ENCODE peak calls at places on chromosomes 1 and 21, in four cellular contexts. O, D, F and C are unnamed samples.

GRCh38 chr1:111602974-111603373 is 16.6 kb upstream of the RAP1A start:
- DNase-seq in F (no peak), O (no peak), D (no peak), C (no peak)

GRCh38 chr21:43884861-43885370 is 19.9 kb downstream of the AGPAT3 start:
- DNase-seq in O (no peak), F (no peak), D (peak), C (peak)

GRCh38 chr1:114540202-114540601 is 29.2 kb upstream of the TRIM33 start:
- DNase-seq in D (no peak), F (no peak), O (no peak), C (no peak)

GRCh38 chr1:77557053-77557452 is 125.4 kb downstream of the ZZZ3 start:
- DNase-seq in D (no peak), F (no peak), O (no peak), C (no peak)

GRCh38 chr1:92804721-92805169 is 19.8 kb upstream of the EVI5 start:
- DNase-seq in D (peak), F (peak), O (no peak), C (peak)

GRCh38 chr1:187842406-187843165 is 1013.8 kb downstream of the PLA2G4A start:
- DNase-seq in O (no peak), D (no peak), F (no peak), C (no peak)

GRCh38 chr1:240092301-240093119 is 827 bp downstream of the FMN2 start:
- DNase-seq in O (no peak), F (no peak), D (no peak), C (no peak)

GRCh38 chr1:40755052-40755451 is 28.5 kb upstream of the KCNQ4 start:
- DNase-seq in F (no peak), O (no peak), D (no peak), C (no peak)

GRCh38 chr1:39379187-39379586 is 112.2 kb upstream of the BMP8A start:
- DNase-seq in F (no peak), O (no peak), D (no peak), C (no peak)

GRCh38 chr1:39381839-39382238 is 109.6 kb upstream of the BMP8A start:
- DNase-seq in F (no peak), O (no peak), D (no peak), C (no peak)

GRCh38 chr1:39380036-39380435 is 111.4 kb upstream of the BMP8A start:
- DNase-seq in D (no peak), F (no peak), O (no peak), C (no peak)

GRCh38 chr1:39376656-39377055 is 114.8 kb upstream of the BMP8A start:
- DNase-seq in F (no peak), D (no peak), O (no peak), C (no peak)

DNA sequence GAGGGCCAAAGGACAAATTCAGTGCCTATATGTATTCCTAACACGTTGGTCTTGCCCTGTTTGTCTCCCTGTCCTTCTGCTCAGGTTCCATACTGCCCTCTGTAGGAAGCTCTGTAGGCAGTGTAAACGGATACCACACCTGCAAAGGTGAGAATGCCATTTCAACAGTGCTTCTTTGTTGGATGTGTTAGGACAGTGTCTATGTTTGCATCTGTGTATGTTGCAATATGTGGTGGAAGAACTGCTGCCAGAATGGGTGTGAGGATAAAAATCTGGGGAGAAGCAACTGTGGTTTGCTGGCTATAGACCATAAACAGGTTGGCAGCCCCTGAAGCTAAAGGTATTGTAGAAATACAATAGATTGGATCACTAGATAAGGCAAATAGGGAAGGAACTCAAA is 113.1 kb upstream of the BMP8A start:
- DNase-seq in D (no peak), O (no peak), F (no peak), C (peak)
- TF ChIP-seq CTCF in D (peak), O (peak), F (no peak), C (peak)

GRCh38 chr1:71677024-71677423 is 596.2 kb upstream of the ZRANB2 start:
- DNase-seq in D (no peak), F (no peak), O (no peak), C (no peak)

GRCh38 chr1:71677541-71677940 is 596.7 kb upstream of the ZRANB2 start:
- DNase-seq in O (no peak), D (no peak), F (no peak), C (no peak)
- H3K27ac ChIP-seq in O (no peak), D (no peak), F (no peak), C (no peak)

DNA sequence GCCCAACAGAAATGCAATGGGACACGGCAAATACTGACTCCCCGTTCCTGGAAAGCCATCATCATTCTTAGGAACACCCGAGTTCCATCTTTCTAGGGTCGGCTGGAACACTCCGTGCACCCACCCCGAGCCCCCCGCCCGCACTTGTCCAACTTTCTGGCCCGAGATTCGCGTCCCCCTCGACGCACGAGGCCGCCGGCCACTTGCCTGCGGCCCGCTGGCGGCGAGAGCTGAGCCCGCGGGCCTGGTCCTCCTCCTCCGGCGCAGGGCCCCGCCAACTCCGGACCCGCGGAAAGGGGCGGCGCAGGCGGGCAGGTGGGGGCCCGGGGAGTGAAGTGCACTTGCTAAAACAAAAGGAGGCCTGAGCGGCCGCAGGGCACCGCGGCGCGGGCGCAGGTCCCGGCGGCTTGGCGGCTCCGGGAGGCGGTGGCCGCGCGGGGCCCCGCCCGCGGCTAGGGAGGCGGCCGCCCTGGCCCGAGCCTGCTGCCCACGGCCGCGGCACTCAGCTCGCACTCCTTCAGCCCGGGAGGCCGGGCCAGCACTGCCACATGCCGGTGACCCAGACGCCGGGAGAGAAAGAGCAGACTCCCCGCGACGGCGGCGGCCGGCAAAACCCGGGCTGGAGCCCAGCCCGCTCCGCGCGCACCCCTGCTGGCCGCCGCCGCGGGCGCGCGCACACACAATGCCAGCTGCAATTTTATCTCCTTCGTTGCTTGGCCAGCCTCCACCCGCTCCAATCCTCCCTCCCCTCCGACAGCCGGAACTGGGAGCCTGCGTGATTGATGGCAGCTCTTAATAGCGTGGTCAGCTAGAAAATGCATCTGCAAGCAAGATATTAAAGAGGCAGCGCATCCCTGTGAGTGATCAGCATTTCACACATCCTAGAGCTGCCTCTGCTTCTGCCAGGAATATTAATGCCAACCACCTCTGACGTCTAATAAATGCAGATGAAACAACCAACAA is 114.3 kb downstream of the RERE start:
- DNase-seq in D (peak), F (peak), O (peak), C (peak)
- TF ChIP-seq CTCF in D (peak), F (no peak), O (peak), C (no peak)

DNA sequence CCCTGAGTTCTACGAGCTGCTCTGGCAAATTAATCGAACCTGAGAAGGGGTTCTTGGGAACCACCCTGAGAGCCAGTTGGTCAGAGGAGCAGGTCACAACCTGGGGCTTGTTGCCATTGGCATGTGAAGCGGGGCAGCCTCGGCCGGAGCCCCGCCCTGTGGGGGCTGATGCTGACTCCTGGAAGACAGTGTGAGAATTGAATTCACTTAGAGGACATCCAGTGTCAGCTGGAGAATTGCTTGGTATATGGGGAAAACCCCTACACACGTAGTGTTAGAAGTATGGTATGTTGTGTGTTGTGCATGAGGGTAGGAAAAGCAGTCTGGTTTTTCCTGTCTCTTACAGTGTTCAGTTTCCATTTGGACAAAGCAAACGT is 11.6 kb downstream of the SLC37A1 start:
- DNase-seq in O (no peak), D (no peak), F (peak), C (no peak)
- H3K27ac ChIP-seq in O (no peak), D (peak), F (peak), C (peak)

DNA sequence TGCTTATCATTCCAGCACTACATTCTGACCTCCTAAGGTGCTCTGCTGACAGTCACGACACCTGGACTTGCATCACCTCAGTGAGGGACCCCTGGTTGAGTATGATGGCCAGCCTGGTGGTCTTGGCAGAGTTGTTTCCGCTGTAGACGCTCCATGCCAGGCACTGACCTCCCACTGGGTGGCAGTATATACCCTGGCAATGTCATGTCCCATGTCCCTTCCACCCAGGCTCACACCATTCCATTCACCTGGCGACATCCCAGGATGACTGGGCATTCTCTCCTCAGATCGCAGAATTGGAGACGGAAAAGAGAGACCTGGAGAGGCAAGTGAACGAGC is 5.0 kb downstream of the DNALI1 start:
- DNase-seq in O (no peak), F (no peak), D (no peak), C (no peak)
- TF ChIP-seq CTCF in O (peak), F (no peak), D (peak), C (peak)

GRCh38 chr1:165885305-165885694 is 57.9 kb downstream of the UCK2 start:
- DNase-seq in F (no peak), D (no peak), O (no peak), C (no peak)

GRCh38 chr1:165882168-165882837 is 54.9 kb downstream of the UCK2 start:
- DNase-seq in D (no peak), F (no peak), O (no peak), C (no peak)

GRCh38 chr1:165883056-165883455 is 55.6 kb downstream of the UCK2 start:
- DNase-seq in D (no peak), F (no peak), O (no peak), C (no peak)

GRCh38 chr1:165884690-165885304 is 57.4 kb downstream of the UCK2 start:
- DNase-seq in D (no peak), F (no peak), O (no peak), C (no peak)

DNA sequence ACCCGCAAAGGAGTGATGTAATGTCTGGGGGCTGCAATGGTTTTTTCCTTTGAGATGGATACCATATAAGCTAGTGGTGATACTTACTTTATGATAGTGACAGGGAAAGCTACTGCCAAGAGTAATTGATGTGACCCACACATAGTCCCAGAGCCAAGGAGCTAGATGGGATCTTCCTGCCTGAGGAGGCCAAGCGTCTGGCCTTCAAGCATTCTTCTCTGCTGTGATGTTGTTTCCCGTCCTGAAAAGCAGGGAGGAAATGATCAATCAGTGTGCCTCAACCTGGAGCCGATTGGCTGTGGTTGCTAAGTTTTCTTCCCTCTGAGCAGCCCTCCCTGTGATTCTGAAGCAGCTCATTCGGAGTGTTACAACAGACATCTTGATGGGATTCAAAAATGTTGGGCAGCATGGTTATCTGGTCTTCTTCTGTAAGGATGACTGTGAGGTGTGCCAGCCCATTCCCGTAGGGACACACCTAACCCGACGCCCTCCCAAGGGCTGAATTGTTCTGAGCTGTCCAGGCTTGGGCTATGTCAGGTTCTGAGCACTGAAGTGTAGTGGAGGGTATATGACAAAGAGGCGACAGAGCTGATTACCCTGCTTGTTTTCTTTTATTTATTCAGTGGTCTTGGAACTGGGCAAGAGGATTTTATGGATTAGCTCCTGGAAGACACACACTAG is 56.7 kb downstream of the UCK2 start:
- DNase-seq in D (no peak), O (no peak), F (no peak), C (no peak)
- H3K27ac ChIP-seq in D (peak), O (no peak), F (no peak), C (peak)

GRCh38 chr1:23481026-23481597 is 2.9 kb downstream of the ASAP3 start:
- DNase-seq in F (no peak), D (no peak), O (no peak), C (no peak)

GRCh38 chr1:23481904-23482303 is 2.1 kb downstream of the ASAP3 start:
- DNase-seq in D (no peak), O (no peak), F (no peak), C (no peak)

GRCh38 chr1:23484253-23485001 is 448 bp upstream of the ASAP3 start:
- DNase-seq in F (peak), O (peak), D (peak), C (peak)

GRCh38 chr1:23485002-23485332 is 988 bp upstream of the ASAP3 start:
- DNase-seq in O (no peak), D (no peak), F (no peak), C (no peak)

GRCh38 chr1:23483327-23484252 is at the start of gene ASAP3:
- DNase-seq in D (peak), F (peak), O (no peak), C (peak)
- TF ChIP-seq CTCF in D (peak), F (no peak), O (peak), C (peak)

DNA sequence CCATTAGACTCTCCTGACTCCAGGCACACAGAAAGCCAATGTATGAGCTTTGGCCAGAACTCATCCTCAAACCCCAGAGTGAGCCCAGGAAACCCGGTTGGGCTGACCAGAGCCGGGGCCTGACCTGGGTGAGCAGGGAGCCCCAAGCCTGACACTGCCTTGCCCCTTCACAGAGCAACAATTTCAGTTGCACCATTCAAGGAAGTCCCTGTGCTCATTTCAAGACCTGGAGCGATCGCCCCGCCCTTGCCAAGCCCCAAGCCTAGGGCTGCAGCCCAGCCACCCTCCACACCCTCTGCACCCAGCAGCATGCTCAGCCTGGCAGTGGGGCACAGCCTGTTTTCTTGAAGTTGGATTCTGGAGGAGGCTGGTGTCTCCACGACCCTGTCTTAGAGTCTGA is 2.3 kb downstream of the NBL1 start:
- DNase-seq in D (no peak), O (no peak), F (no peak), C (no peak)
- H3K27ac ChIP-seq in D (peak), O (peak), F (peak), C (peak)